ENCODE peak calls at places on chromosomes 2 and 18, in ten cellular contexts. One of them, this sample, is unnamed.

GRCh38 chr2:96427917-96428316 is 77.2 kb downstream of the NEURL3 start:
- DNase-seq in GF-D8: no peak
- DNase-seq in LoVo: peak
- DNase-seq in bronchial epithelial cell: peak
- DNase-seq in fibroblast of the conjunctiva: peak
- DNase-seq in activated CD4-positive, alpha-beta T cell treated with anti-CD3 and anti-CD28 coated beads, Interleukin-2, amount 10 ng/mL, durations not matched to agents 7 days and 5 days: no peak
- DNase-seq in head of caudate nucleus: no peak
- DNase-seq in NCI-H82: no peak
- DNase-seq in NCI-H524 treated with DMSO at 0.1 percent for 48 hours: no peak
- DNase-seq in coronary artery: no peak
- DNase-seq in this sample: no peak

GRCh38 chr2:23464156-23464555 is 79.2 kb downstream of the KLHL29 start:
- DNase-seq in activated CD4-positive, alpha-beta T cell treated with anti-CD3 and anti-CD28 coated beads, Interleukin-2, amount 10 ng/mL, durations not matched to agents 7 days and 5 days: no peak
- DNase-seq in head of caudate nucleus: no peak
- DNase-seq in LoVo: no peak
- DNase-seq in fibroblast of the conjunctiva: no peak
- DNase-seq in GF-D8: no peak
- DNase-seq in coronary artery: peak
- DNase-seq in NCI-H524 treated with DMSO at 0.1 percent for 48 hours: no peak
- DNase-seq in NCI-H82: no peak
- DNase-seq in bronchial epithelial cell: no peak
- DNase-seq in this sample: no peak

GRCh38 chr18:2627821-2628276 is 27.7 kb upstream of the SMCHD1 start:
- DNase-seq in GF-D8: no peak
- DNase-seq in LoVo: peak
- DNase-seq in coronary artery: no peak
- DNase-seq in fibroblast of the conjunctiva: no peak
- DNase-seq in bronchial epithelial cell: peak
- DNase-seq in NCI-H524 treated with DMSO at 0.1 percent for 48 hours: no peak
- DNase-seq in activated CD4-positive, alpha-beta T cell treated with anti-CD3 and anti-CD28 coated beads, Interleukin-2, amount 10 ng/mL, durations not matched to agents 7 days and 5 days: no peak
- DNase-seq in NCI-H82: no peak
- DNase-seq in head of caudate nucleus: no peak
- DNase-seq in this sample: no peak

GRCh38 chr2:7703523-7704144 is 786.4 kb downstream of the RNF144A start:
- DNase-seq in GF-D8: no peak
- DNase-seq in activated CD4-positive, alpha-beta T cell treated with anti-CD3 and anti-CD28 coated beads, Interleukin-2, amount 10 ng/mL, durations not matched to agents 7 days and 5 days: no peak
- DNase-seq in NCI-H82: no peak
- DNase-seq in fibroblast of the conjunctiva: no peak
- DNase-seq in coronary artery: no peak
- DNase-seq in NCI-H524 treated with DMSO at 0.1 percent for 48 hours: no peak
- DNase-seq in bronchial epithelial cell: no peak
- DNase-seq in LoVo: no peak
- DNase-seq in head of caudate nucleus: no peak
- DNase-seq in this sample: no peak

GRCh38 chr2:172877826-172878225 is 142.2 kb downstream of the RAPGEF4 start:
- DNase-seq in NCI-H82: no peak
- DNase-seq in LoVo: no peak
- DNase-seq in bronchial epithelial cell: peak
- DNase-seq in fibroblast of the conjunctiva: no peak
- DNase-seq in activated CD4-positive, alpha-beta T cell treated with anti-CD3 and anti-CD28 coated beads, Interleukin-2, amount 10 ng/mL, durations not matched to agents 7 days and 5 days: no peak
- DNase-seq in head of caudate nucleus: peak
- DNase-seq in NCI-H524 treated with DMSO at 0.1 percent for 48 hours: no peak
- DNase-seq in GF-D8: no peak
- DNase-seq in coronary artery: no peak
- DNase-seq in this sample: no peak

GRCh38 chr2:68465081-68465916 is 1.8 kb downstream of the FBXO48 start:
- DNase-seq in GF-D8: no peak
- DNase-seq in NCI-H524 treated with DMSO at 0.1 percent for 48 hours: no peak
- DNase-seq in bronchial epithelial cell: peak
- DNase-seq in activated CD4-positive, alpha-beta T cell treated with anti-CD3 and anti-CD28 coated beads, Interleukin-2, amount 10 ng/mL, durations not matched to agents 7 days and 5 days: peak
- DNase-seq in coronary artery: no peak
- DNase-seq in NCI-H82: no peak
- DNase-seq in fibroblast of the conjunctiva: no peak
- DNase-seq in head of caudate nucleus: no peak
- DNase-seq in LoVo: no peak
- DNase-seq in this sample: no peak

GRCh38 chr2:128633501-128633900 is 314.8 kb upstream of the HS6ST1 start:
- DNase-seq in bronchial epithelial cell: no peak
- DNase-seq in fibroblast of the conjunctiva: no peak
- DNase-seq in NCI-H524 treated with DMSO at 0.1 percent for 48 hours: no peak
- DNase-seq in NCI-H82: no peak
- DNase-seq in coronary artery: no peak
- DNase-seq in GF-D8: no peak
- DNase-seq in activated CD4-positive, alpha-beta T cell treated with anti-CD3 and anti-CD28 coated beads, Interleukin-2, amount 10 ng/mL, durations not matched to agents 7 days and 5 days: no peak
- DNase-seq in LoVo: no peak
- DNase-seq in head of caudate nucleus: no peak
- DNase-seq in this sample: no peak

GRCh38 chr18:924987-925386 is 20.3 kb downstream of the ADCYAP1 start:
- DNase-seq in coronary artery: no peak
- DNase-seq in LoVo: no peak
- DNase-seq in NCI-H524 treated with DMSO at 0.1 percent for 48 hours: no peak
- DNase-seq in GF-D8: no peak
- DNase-seq in fibroblast of the conjunctiva: no peak
- DNase-seq in NCI-H82: no peak
- DNase-seq in bronchial epithelial cell: no peak
- DNase-seq in activated CD4-positive, alpha-beta T cell treated with anti-CD3 and anti-CD28 coated beads, Interleukin-2, amount 10 ng/mL, durations not matched to agents 7 days and 5 days: no peak
- DNase-seq in head of caudate nucleus: no peak
- DNase-seq in this sample: no peak

GRCh38 chr2:26758790-26759321 is 5.2 kb upstream of the SLC35F6 start:
- DNase-seq in LoVo: no peak
- DNase-seq in fibroblast of the conjunctiva: no peak
- DNase-seq in NCI-H524 treated with DMSO at 0.1 percent for 48 hours: no peak
- DNase-seq in bronchial epithelial cell: no peak
- DNase-seq in GF-D8: no peak
- DNase-seq in activated CD4-positive, alpha-beta T cell treated with anti-CD3 and anti-CD28 coated beads, Interleukin-2, amount 10 ng/mL, durations not matched to agents 7 days and 5 days: no peak
- DNase-seq in NCI-H82: no peak
- DNase-seq in coronary artery: no peak
- DNase-seq in head of caudate nucleus: no peak
- DNase-seq in this sample: no peak

GRCh38 chr2:152627010-152627957 is 90.0 kb downstream of the PRPF40A start:
- DNase-seq in fibroblast of the conjunctiva: peak
- DNase-seq in bronchial epithelial cell: peak
- DNase-seq in activated CD4-positive, alpha-beta T cell treated with anti-CD3 and anti-CD28 coated beads, Interleukin-2, amount 10 ng/mL, durations not matched to agents 7 days and 5 days: no peak
- DNase-seq in NCI-H82: peak
- DNase-seq in coronary artery: no peak
- DNase-seq in LoVo: no peak
- DNase-seq in NCI-H524 treated with DMSO at 0.1 percent for 48 hours: no peak
- DNase-seq in GF-D8: no peak
- DNase-seq in head of caudate nucleus: no peak
- DNase-seq in this sample: no peak

GRCh38 chr2:55048925-55049793 is 1.1 kb downstream of the RTN4 start:
- DNase-seq in NCI-H82: peak
- DNase-seq in LoVo: peak
- DNase-seq in coronary artery: peak
- DNase-seq in GF-D8: peak
- DNase-seq in NCI-H524 treated with DMSO at 0.1 percent for 48 hours: peak
- DNase-seq in head of caudate nucleus: peak
- DNase-seq in activated CD4-positive, alpha-beta T cell treated with anti-CD3 and anti-CD28 coated beads, Interleukin-2, amount 10 ng/mL, durations not matched to agents 7 days and 5 days: peak
- DNase-seq in fibroblast of the conjunctiva: peak
- DNase-seq in bronchial epithelial cell: peak
- DNase-seq in this sample: peak

GRCh38 chr18:22339913-22340312 is 77.8 kb downstream of the CTAGE1 start:
- DNase-seq in head of caudate nucleus: no peak
- DNase-seq in activated CD4-positive, alpha-beta T cell treated with anti-CD3 and anti-CD28 coated beads, Interleukin-2, amount 10 ng/mL, durations not matched to agents 7 days and 5 days: no peak
- DNase-seq in fibroblast of the conjunctiva: no peak
- DNase-seq in GF-D8: no peak
- DNase-seq in coronary artery: no peak
- DNase-seq in NCI-H524 treated with DMSO at 0.1 percent for 48 hours: no peak
- DNase-seq in LoVo: no peak
- DNase-seq in bronchial epithelial cell: no peak
- DNase-seq in NCI-H82: no peak
- DNase-seq in this sample: no peak

GRCh38 chr2:9336209-9336533 is 87.2 kb downstream of the ITGB1BP1 start:
- DNase-seq in NCI-H82: peak
- DNase-seq in head of caudate nucleus: no peak
- DNase-seq in activated CD4-positive, alpha-beta T cell treated with anti-CD3 and anti-CD28 coated beads, Interleukin-2, amount 10 ng/mL, durations not matched to agents 7 days and 5 days: peak
- DNase-seq in GF-D8: no peak
- DNase-seq in coronary artery: no peak
- DNase-seq in fibroblast of the conjunctiva: peak
- DNase-seq in LoVo: no peak
- DNase-seq in bronchial epithelial cell: no peak
- DNase-seq in NCI-H524 treated with DMSO at 0.1 percent for 48 hours: peak
- DNase-seq in this sample: peak

GRCh38 chr2:240574386-240575100 is 6.3 kb downstream of the RNPEPL1 start:
- DNase-seq in NCI-H82: no peak
- DNase-seq in head of caudate nucleus: no peak
- DNase-seq in bronchial epithelial cell: no peak
- DNase-seq in fibroblast of the conjunctiva: no peak
- DNase-seq in activated CD4-positive, alpha-beta T cell treated with anti-CD3 and anti-CD28 coated beads, Interleukin-2, amount 10 ng/mL, durations not matched to agents 7 days and 5 days: no peak
- DNase-seq in LoVo: no peak
- DNase-seq in NCI-H524 treated with DMSO at 0.1 percent for 48 hours: no peak
- DNase-seq in GF-D8: no peak
- DNase-seq in coronary artery: no peak
- DNase-seq in this sample: no peak

GRCh38 chr2:54691439-54692135 is 31.9 kb upstream of the EML6 start:
- DNase-seq in NCI-H82: no peak
- DNase-seq in GF-D8: no peak
- DNase-seq in bronchial epithelial cell: no peak
- DNase-seq in LoVo: no peak
- DNase-seq in NCI-H524 treated with DMSO at 0.1 percent for 48 hours: no peak
- DNase-seq in fibroblast of the conjunctiva: no peak
- DNase-seq in coronary artery: no peak
- DNase-seq in head of caudate nucleus: no peak
- DNase-seq in activated CD4-positive, alpha-beta T cell treated with anti-CD3 and anti-CD28 coated beads, Interleukin-2, amount 10 ng/mL, durations not matched to agents 7 days and 5 days: no peak
- DNase-seq in this sample: no peak

GRCh38 chr2:124426630-124427029 is 401.5 kb downstream of the CNTNAP5 start:
- DNase-seq in NCI-H524 treated with DMSO at 0.1 percent for 48 hours: no peak
- DNase-seq in LoVo: no peak
- DNase-seq in bronchial epithelial cell: no peak
- DNase-seq in coronary artery: no peak
- DNase-seq in NCI-H82: no peak
- DNase-seq in activated CD4-positive, alpha-beta T cell treated with anti-CD3 and anti-CD28 coated beads, Interleukin-2, amount 10 ng/mL, durations not matched to agents 7 days and 5 days: no peak
- DNase-seq in head of caudate nucleus: no peak
- DNase-seq in GF-D8: no peak
- DNase-seq in fibroblast of the conjunctiva: no peak
- DNase-seq in this sample: no peak

GRCh38 chr18:67417864-67418523 is 98.5 kb downstream of the DSEL start:
- DNase-seq in bronchial epithelial cell: peak
- DNase-seq in activated CD4-positive, alpha-beta T cell treated with anti-CD3 and anti-CD28 coated beads, Interleukin-2, amount 10 ng/mL, durations not matched to agents 7 days and 5 days: peak
- DNase-seq in fibroblast of the conjunctiva: no peak
- DNase-seq in NCI-H82: no peak
- DNase-seq in head of caudate nucleus: no peak
- DNase-seq in NCI-H524 treated with DMSO at 0.1 percent for 48 hours: no peak
- DNase-seq in LoVo: peak
- DNase-seq in GF-D8: no peak
- DNase-seq in coronary artery: no peak
- DNase-seq in this sample: no peak

GRCh38 chr2:221844187-221844586 is 272.1 kb upstream of the EPHA4 start:
- DNase-seq in fibroblast of the conjunctiva: no peak
- DNase-seq in bronchial epithelial cell: no peak
- DNase-seq in NCI-H524 treated with DMSO at 0.1 percent for 48 hours: no peak
- DNase-seq in activated CD4-positive, alpha-beta T cell treated with anti-CD3 and anti-CD28 coated beads, Interleukin-2, amount 10 ng/mL, durations not matched to agents 7 days and 5 days: no peak
- DNase-seq in LoVo: no peak
- DNase-seq in head of caudate nucleus: no peak
- DNase-seq in GF-D8: no peak
- DNase-seq in NCI-H82: no peak
- DNase-seq in coronary artery: no peak
- DNase-seq in this sample: no peak

GRCh38 chr2:30346475-30347169 is 100.4 kb upstream of the LCLAT1 start:
- DNase-seq in coronary artery: peak
- DNase-seq in LoVo: no peak
- DNase-seq in NCI-H82: peak
- DNase-seq in bronchial epithelial cell: no peak
- DNase-seq in head of caudate nucleus: peak
- DNase-seq in GF-D8: no peak
- DNase-seq in NCI-H524 treated with DMSO at 0.1 percent for 48 hours: no peak
- DNase-seq in activated CD4-positive, alpha-beta T cell treated with anti-CD3 and anti-CD28 coated beads, Interleukin-2, amount 10 ng/mL, durations not matched to agents 7 days and 5 days: no peak
- DNase-seq in fibroblast of the conjunctiva: no peak
- DNase-seq in this sample: no peak

GRCh38 chr18:30754846-30755245 is 287.7 kb downstream of the DSC3 start:
- DNase-seq in LoVo: no peak
- DNase-seq in activated CD4-positive, alpha-beta T cell treated with anti-CD3 and anti-CD28 coated beads, Interleukin-2, amount 10 ng/mL, durations not matched to agents 7 days and 5 days: no peak
- DNase-seq in fibroblast of the conjunctiva: no peak
- DNase-seq in NCI-H82: no peak
- DNase-seq in head of caudate nucleus: no peak
- DNase-seq in NCI-H524 treated with DMSO at 0.1 percent for 48 hours: no peak
- DNase-seq in bronchial epithelial cell: no peak
- DNase-seq in GF-D8: no peak
- DNase-seq in coronary artery: no peak
- DNase-seq in this sample: no peak

GRCh38 chr2:1731963-1732768 is 12.1 kb downstream of the PXDN start:
- DNase-seq in head of caudate nucleus: no peak
- DNase-seq in GF-D8: no peak
- DNase-seq in NCI-H524 treated with DMSO at 0.1 percent for 48 hours: no peak
- DNase-seq in bronchial epithelial cell: no peak
- DNase-seq in activated CD4-positive, alpha-beta T cell treated with anti-CD3 and anti-CD28 coated beads, Interleukin-2, amount 10 ng/mL, durations not matched to agents 7 days and 5 days: no peak
- DNase-seq in NCI-H82: no peak
- DNase-seq in fibroblast of the conjunctiva: peak
- DNase-seq in LoVo: no peak
- DNase-seq in coronary artery: peak
- DNase-seq in this sample: no peak